ENCODE peak calls at places on chromosomes 3 and 15, in seven cellular contexts. U, D, T, S, I, B and E are unnamed samples.

GRCh38 chr3:154430014-154430413 is at the start of gene GPR149:
- DNase-seq in S (no peak), B (no peak), I (no peak), D (no peak), T (peak; percentile 8), U (no peak), E (no peak)

GRCh38 chr3:69866988-69867720 is 127.9 kb downstream of the MITF start:
- DNase-seq in S (no peak), I (peak; percentile 63), D (no peak), T (no peak), U (no peak), B (no peak), E (no peak)

GRCh38 chr15:51224428-51224827 is 114.0 kb downstream of the CYP19A1 start:
- DNase-seq in D (no peak), I (peak; percentile 25), B (no peak), S (no peak), U (no peak), T (no peak), E (no peak)

GRCh38 chr15:82197734-82198594 is 64.6 kb downstream of the EFL1 start:
- DNase-seq in I (peak; percentile 79), S (peak; percentile 81), T (peak; percentile 64), D (peak; percentile 72), B (peak; percentile 77), U (peak; percentile 62), E (peak; percentile 76)

GRCh38 chr3:97138914-97139541 is 324.6 kb downstream of the EPHA6 start:
- DNase-seq in T (no peak), U (no peak), I (no peak), D (no peak), S (no peak), B (no peak), E (no peak)

GRCh38 chr15:51499379-51499976 is 123.1 kb downstream of the DMXL2 start:
- DNase-seq in S (no peak), B (no peak), I (peak; percentile 63), U (no peak), D (no peak), T (peak; percentile 20), E (no peak)

GRCh38 chr3:156761007-156761406 is 65.1 kb upstream of the LEKR1 start:
- DNase-seq in U (no peak), B (no peak), T (no peak), S (no peak), D (no peak), I (no peak), E (no peak)

GRCh38 chr3:127107002-127107401 is 85.9 kb upstream of the PRR23E start:
- DNase-seq in T (no peak), S (no peak), I (no peak), D (no peak), U (no peak), B (no peak), E (no peak)

GRCh38 chr3:64502284-64502683 is 185.5 kb downstream of the ADAMTS9 start:
- DNase-seq in I (peak; percentile 86), B (no peak), T (no peak), U (no peak), D (no peak), S (no peak), E (no peak)

GRCh38 chr3:68787227-68787626 is 145.1 kb downstream of the TAFA4 start:
- DNase-seq in S (no peak), I (no peak), T (peak; percentile 45), B (no peak), U (no peak), D (no peak), E (no peak)

GRCh38 chr3:128712848-128713247 is 13.1 kb upstream of the RAB7A start:
- DNase-seq in I (no peak), T (no peak), U (no peak), B (no peak), D (no peak), S (no peak), E (no peak)

GRCh38 chr3:171470714-171471227 is 10.6 kb upstream of the TNIK start:
- DNase-seq in I (no peak), D (no peak), S (no peak), U (no peak), T (no peak), B (no peak), E (no peak)

GRCh38 chr15:55990071-55990470 is 3.3 kb downstream of the NEDD4 start:
- DNase-seq in T (no peak), U (no peak), S (no peak), I (no peak), D (no peak), B (no peak), E (no peak)

GRCh38 chr3:154214320-154214719 is 93.1 kb downstream of the ARHGEF26 start:
- DNase-seq in S (no peak), I (peak; percentile 43), T (no peak), U (no peak), B (no peak), D (no peak), E (no peak)

GRCh38 chr3:6447166-6447801 is 413.6 kb upstream of the GRM7 start:
- DNase-seq in S (no peak), D (no peak), U (no peak), I (no peak), B (no peak), T (no peak), E (no peak)

GRCh38 chr15:88648357-88649214 is 9.8 kb downstream of the ISG20 start:
- DNase-seq in T (peak; percentile 29), S (no peak), I (peak; percentile 46), B (peak; percentile 25), U (no peak), D (peak; percentile 70), E (peak; percentile 60)

GRCh38 chr3:135178566-135178965 is 383.5 kb downstream of the EPHB1 start:
- DNase-seq in T (no peak), B (no peak), S (no peak), I (no peak), D (no peak), U (no peak), E (no peak)

GRCh38 chr3:142926368-142926944 is 37.0 kb downstream of the PAQR9 start:
- DNase-seq in B (no peak), T (no peak), I (no peak), D (no peak), S (no peak), U (no peak), E (no peak)

GRCh38 chr15:97168704-97169475 is 791.6 kb upstream of the ARRDC4 start:
- DNase-seq in I (no peak), D (no peak), T (no peak), B (no peak), S (no peak), U (no peak), E (no peak)

DNA sequence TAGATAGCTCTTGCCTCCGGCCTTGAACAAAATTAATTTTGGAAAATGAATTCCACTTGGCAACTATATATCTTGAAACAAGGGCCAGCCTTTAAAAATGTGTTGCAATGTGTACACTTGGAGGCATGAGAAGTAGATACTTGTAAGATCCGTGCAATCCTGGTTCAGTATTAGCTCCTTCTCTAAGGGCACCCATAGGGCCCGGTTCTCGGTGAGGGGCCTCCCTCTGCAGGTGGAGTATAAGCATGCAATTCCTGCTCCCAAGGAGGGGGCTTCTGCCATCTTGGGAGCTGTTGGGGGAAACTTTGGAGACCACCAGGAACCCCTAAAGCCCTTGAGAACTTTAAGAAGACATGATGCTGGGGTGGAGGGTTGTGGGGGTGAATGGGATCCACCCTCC is 388.7 kb upstream of the RGMA start:
- DNase-seq in B (no peak), U (no peak), S (no peak), I (no peak), T (no peak), D (no peak), E (no peak)
- TF ChIP-seq CTCF in B (no peak), U (no peak), S (no peak), I (no peak), T (no peak), D (no peak), E (no peak)

DNA sequence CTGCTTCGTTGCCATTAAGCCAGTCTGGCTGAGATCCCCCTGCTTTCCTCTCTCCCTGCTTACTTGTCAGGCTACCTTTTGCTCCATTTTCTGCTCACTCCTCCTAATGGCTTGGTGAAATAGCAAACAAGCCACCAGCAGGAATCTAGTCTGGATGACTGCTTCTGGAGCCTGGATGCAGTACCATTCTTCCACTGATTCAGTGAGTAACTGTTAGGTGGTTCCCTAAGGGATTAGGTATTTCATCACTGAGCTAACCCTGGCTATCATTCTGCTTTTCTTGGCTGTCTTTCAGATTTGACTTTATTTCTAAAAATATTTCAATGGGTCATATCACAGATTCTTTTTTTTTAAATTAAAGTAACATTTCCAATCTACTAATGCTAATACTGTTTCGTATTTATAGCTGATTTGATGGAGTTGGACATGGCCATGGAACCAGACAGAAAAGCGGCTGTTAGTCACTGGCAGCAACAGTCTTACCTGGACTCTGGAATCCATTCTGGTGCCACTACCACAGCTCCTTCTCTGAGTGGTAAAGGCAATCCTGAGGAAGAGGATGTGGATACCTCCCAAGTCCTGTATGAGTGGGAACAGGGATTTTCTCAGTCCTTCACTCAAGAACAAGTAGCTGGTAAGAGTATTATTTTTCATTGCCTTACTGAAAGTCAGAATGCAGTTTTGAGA is 25.0 kb downstream of the CTNNB1 start:
- DNase-seq in S (no peak), I (peak; percentile 88), T (no peak), D (no peak), B (no peak), U (peak; percentile 20), E (no peak)
- TF ChIP-seq CTCF in S (no peak), I (no peak), T (no peak), D (no peak), B (no peak), U (peak; percentile 20), E (no peak)

DNA sequence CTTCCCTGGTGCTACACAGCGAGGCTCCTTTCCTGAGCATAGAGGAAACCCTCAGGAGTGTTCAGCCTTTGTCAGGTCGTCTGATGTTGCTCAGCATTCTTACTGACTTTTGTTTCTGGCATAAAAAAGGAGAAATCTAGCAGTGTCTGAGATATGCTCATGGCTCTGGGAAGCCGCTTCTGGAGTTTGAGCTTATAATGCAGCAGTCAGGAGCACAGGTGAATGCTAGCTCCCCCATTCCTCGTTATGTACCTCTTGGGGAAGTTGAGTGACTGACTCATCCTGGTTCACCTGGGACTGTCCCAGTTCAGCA is 49.2 kb upstream of the MYZAP start:
- DNase-seq in T (no peak), D (no peak), I (no peak), U (no peak), S (no peak), B (no peak), E (no peak)
- TF ChIP-seq CTCF in T (no peak), D (no peak), I (no peak), U (no peak), S (peak; percentile 13), B (no peak), E (no peak)

DNA sequence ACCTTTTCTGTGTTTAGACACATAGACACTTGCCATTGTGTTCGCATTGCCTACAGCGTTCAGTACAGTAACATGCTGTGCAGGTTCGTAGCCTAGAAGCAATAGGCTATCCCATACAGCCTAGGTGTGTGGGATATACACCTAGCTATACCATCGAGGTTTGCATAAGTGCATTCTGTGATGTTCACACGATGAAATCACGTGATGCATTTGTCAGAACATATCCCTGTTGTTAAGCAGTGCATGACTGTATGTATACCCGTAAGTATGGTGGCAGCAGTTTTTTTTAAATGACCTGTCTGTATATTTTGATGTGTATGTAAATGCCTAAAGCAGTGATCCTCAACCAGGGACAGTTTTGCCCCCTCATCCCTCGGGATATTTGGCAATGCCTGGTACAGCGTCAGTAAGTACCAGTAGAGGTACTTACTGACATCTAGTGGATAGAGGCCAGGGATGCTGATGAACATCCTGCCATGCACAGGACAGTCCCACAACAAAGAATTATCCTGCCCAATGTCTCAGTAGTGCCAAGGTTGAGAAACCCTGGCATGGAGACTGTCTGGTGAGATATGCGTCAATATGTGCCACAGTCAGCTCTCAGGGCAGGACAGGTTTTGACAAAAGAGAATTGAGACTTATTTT is 129.1 kb downstream of the HCN4 start:
- DNase-seq in B (no peak), U (no peak), I (peak; percentile 8), S (no peak), D (no peak), T (peak; percentile 30), E (no peak)
- TF ChIP-seq CTCF in B (no peak), U (no peak), I (peak; percentile 40), S (peak; percentile 20), D (no peak), T (peak; percentile 32), E (peak; percentile 17)

GRCh38 chr3:180633722-180634121 is 31.8 kb downstream of the TTC14 start:
- DNase-seq in U (no peak), S (no peak), T (no peak), B (no peak), D (no peak), I (no peak), E (no peak)
- TF ChIP-seq CTCF in U (no peak), S (no peak), T (no peak), B (no peak), D (no peak), I (no peak), E (no peak)